ENCODE peak calls at places on chromosomes 6 and 20, in five cellular contexts. N is psoas muscle, B is AG04449, O is uterus, Z is hepatocyte. A is an unnamed sample.

GRCh38 chr6:166221040-166221439 is 53.4 kb upstream of the TBXT start:
- DNase-seq in N (no peak), B (no peak), O (no peak), Z (no peak), A (no peak)

GRCh38 chr6:53483423-53484353 is 61.2 kb downstream of the GCLC start:
- DNase-seq in N (peak), B (no peak), O (no peak), Z (no peak), A (no peak)

GRCh38 chr20:62694868-62695267 is 13.8 kb upstream of the NTSR1 start:
- DNase-seq in N (no peak), B (no peak), O (no peak), Z (no peak), A (no peak)

GRCh38 chr6:37566209-37566859 is 66.6 kb upstream of the CCDC167 start:
- DNase-seq in N (peak), B (no peak), O (peak), Z (peak), A (no peak)

GRCh38 chr6:15956205-15957106 is 172.4 kb upstream of the MYLIP start:
- DNase-seq in N (no peak), B (no peak), O (no peak), Z (peak), A (no peak)

GRCh38 chr20:24771651-24772061 is 177.4 kb upstream of the CST7 start:
- DNase-seq in N (no peak), B (no peak), O (no peak), Z (no peak), A (no peak)

GRCh38 chr6:117317261-117317660 is 51.9 kb downstream of the VGLL2 start:
- DNase-seq in N (no peak), B (no peak), O (no peak), Z (peak), A (no peak)

GRCh38 chr20:35111141-35111888 is 18.7 kb upstream of the TRPC4AP start:
- DNase-seq in N (no peak), B (peak), O (no peak), Z (no peak), A (peak)

GRCh38 chr6:31578058-31578457 is 2.7 kb downstream of the TNF start:
- DNase-seq in N (no peak), B (no peak), O (no peak), Z (no peak), A (no peak)

GRCh38 chr6:83536034-83536646 is 23.8 kb downstream of the PRSS35 start:
- DNase-seq in N (no peak), B (no peak), O (no peak), Z (peak), A (no peak)

GRCh38 chr20:4607287-4607713 is 114.4 kb upstream of the PRND start:
- DNase-seq in N (no peak), B (peak), O (peak), Z (peak), A (no peak)

GRCh38 chr20:50366270-50367103 is 143.7 kb upstream of the PTPN1 start:
- DNase-seq in N (no peak), B (no peak), O (no peak), Z (peak), A (no peak)

GRCh38 chr6:150409576-150410066 is 40.8 kb downstream of the IYD start:
- DNase-seq in N (peak), B (no peak), O (no peak), Z (peak), A (no peak)

GRCh38 chr6:18317850-18318249 is 53.5 kb upstream of the DEK start:
- DNase-seq in N (no peak), B (no peak), O (no peak), Z (no peak), A (no peak)

GRCh38 chr6:15715060-15715459 is 52.2 kb upstream of the DTNBP1 start:
- DNase-seq in N (no peak), B (no peak), O (no peak), Z (no peak), A (no peak)

GRCh38 chr6:79719248-79719975 is 88.3 kb downstream of the SH3BGRL2 start:
- DNase-seq in N (no peak), B (no peak), O (no peak), Z (no peak), A (peak)

GRCh38 chr6:166830185-166830890 is 126.0 kb downstream of the RNASET2 start:
- DNase-seq in N (no peak), B (no peak), O (no peak), Z (no peak), A (no peak)

GRCh38 chr6:158758941-158759479 is 60.2 kb downstream of the EZR start:
- DNase-seq in N (no peak), B (no peak), O (no peak), Z (no peak), A (no peak)

GRCh38 chr6:105021399-105021798 is 64.5 kb downstream of the LIN28B start:
- DNase-seq in N (no peak), B (no peak), O (no peak), Z (no peak), A (no peak)

GRCh38 chr20:33653900-33654596 is 8.1 kb upstream of the C20orf144 start:
- DNase-seq in N (no peak), B (no peak), O (peak), Z (peak), A (no peak)

DNA sequence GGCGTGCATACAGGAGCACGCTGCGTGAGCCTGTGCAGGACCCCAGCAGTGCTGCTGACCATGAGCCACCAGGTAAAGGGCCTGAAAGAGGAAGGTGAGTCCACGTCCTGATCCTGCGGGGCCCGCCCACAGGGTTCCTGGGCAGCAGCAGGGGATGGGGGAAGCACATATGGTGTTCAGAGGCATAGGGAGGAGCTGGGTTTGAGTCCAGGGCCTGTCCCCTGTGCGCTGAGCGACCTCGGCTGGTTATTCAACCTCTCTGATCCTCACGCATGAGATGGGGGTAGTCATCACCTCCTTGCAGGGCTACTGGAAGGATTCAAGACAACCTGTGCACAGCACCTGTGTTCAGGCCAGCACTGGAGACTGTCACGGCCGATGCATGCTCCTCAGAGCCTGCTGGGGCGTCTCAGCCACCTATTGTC is at the start of gene TMC2:
- DNase-seq in N (no peak), B (no peak), O (no peak), Z (no peak), A (no peak)
- H3K4me3 ChIP-seq in N (no peak), B (no peak), O (no peak), Z (no peak), A (no peak)

DNA sequence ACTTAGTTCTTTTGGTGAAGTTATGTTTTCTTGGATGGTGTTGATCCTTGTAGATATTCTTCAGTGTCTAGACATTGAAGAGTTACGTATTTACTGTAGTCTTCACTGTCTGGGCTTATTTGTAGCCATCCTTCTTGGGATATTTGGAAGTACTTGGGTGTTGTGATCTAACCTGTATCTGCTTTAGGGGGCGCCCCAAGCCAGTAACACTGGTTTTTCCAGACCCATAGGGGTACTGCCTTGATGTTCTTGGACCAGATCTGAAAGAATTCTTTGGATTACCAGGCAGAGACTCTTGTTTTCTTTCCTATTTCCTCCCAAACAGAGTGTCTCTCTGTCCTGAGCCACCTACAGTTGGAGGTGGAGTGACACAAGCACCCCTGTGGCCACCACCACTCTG is 309.1 kb upstream of the IMPG1 start:
- DNase-seq in N (no peak), B (no peak), O (no peak), Z (no peak), A (no peak)
- TF ChIP-seq CTCF in N (no peak), B (no peak), O (no peak), Z (no peak), A (no peak)

GRCh38 chr6:100161782-100162181 is 167.8 kb upstream of the MCHR2 start:
- DNase-seq in N (no peak), B (no peak), O (no peak), Z (no peak), A (no peak)

GRCh38 chr6:100160913-100161312 is 166.9 kb upstream of the MCHR2 start:
- DNase-seq in N (no peak), B (no peak), O (no peak), Z (no peak), A (no peak)

GRCh38 chr6:100165442-100165841 is 171.4 kb upstream of the MCHR2 start:
- DNase-seq in N (no peak), B (no peak), O (no peak), Z (no peak), A (no peak)

GRCh38 chr6:100166991-100167390 is 173.0 kb upstream of the MCHR2 start:
- DNase-seq in N (no peak), B (peak), O (no peak), Z (no peak), A (no peak)

GRCh38 chr6:100163035-100163434 is 169.0 kb upstream of the MCHR2 start:
- DNase-seq in N (no peak), B (no peak), O (no peak), Z (no peak), A (no peak)
- H3K4me3 ChIP-seq in N (no peak), B (no peak), O (no peak), Z (no peak), A (no peak)

DNA sequence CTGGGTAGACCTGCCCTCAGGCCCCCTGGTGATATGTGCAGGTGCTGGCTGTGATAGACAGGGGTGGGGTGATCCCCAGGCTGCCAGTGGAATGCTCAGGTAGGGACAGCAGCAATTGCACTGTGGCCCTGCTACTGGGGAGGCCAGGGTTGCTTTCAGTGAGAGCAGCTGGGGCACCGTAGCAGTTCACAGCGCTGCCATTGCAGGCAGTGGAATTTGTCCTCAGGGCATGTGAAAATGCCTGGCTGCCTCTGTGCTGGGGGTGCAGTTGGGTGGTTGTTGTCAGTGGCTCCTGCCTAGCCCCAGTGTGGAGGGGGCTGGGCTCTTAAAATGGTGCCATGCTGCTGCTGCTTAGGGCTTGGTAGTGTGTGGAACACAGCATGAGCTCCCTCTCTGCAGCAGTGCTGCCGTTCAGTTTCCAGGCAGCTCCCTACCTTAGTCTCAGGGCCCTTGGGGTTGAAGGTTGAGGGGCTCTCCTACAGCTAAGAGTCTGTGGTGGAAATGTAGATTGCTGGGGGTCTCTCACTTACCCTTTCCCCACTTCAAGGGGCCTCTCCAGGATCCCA is 23.6 kb downstream of the GJA10 start:
- DNase-seq in N (no peak), B (no peak), O (no peak), Z (no peak), A (no peak)
- TF ChIP-seq CTCF in N (no peak), B (no peak), O (no peak), Z (no peak), A (no peak)

GRCh38 chr6:39049575-39050283 is 1.1 kb downstream of the GLP1R start:
- DNase-seq in N (no peak), B (no peak), O (no peak), Z (no peak), A (no peak)

GRCh38 chr6:39050453-39051112 is 2.0 kb downstream of the GLP1R start:
- DNase-seq in N (no peak), B (no peak), O (no peak), Z (no peak), A (no peak)

GRCh38 chr6:39051399-39052122 is 3.0 kb downstream of the GLP1R start:
- DNase-seq in N (no peak), B (no peak), O (no peak), Z (no peak), A (no peak)

GRCh38 chr6:39047434-39048327 is 900 bp upstream of the GLP1R start:
- DNase-seq in N (no peak), B (no peak), O (no peak), Z (no peak), A (no peak)

DNA sequence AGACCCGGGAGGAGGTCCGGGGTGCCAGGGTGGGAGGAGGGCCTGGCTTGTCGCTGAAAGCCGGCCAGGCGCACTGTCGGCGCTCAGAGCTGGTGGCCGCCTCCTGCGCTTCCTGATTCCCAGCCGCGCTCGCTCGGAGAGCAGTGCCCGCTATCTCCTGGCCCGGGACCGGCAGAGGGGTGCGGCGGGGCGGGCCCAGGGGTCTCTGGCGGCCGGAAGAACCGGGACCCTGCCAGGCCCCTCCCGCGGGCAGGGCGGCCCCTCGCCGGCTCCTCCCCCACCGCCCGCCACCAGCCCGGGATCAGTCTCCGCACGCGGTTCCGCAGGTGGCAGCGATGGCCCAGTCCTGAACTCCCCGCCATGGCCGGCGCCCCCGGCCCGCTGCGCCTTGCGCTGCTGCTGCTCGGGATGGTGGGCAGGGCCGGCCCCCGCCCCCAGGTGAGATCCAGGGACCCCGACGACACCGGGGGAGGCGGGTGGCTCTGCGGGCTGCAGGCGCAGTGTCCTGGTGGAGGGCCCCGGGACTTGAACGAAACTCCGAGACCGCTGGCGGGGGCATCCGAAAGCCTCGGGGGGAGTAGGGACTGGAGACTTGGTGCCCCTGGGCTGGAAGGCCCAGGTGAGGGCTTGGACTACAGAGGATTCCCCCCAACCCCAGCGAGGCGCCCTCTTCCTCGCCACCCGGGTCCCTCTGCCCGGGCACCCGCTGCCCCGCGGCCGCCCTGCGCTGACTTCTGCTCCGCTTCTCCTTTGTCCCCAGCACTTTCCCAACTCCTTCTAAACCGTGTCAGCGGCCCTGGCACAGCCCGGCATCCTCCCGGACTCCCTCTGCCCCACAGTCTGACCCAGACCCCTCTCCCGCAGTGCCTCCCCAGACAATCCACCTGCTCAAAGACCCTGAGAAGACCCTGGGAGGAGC is at the start of gene GLP1R:
- DNase-seq in N (no peak), B (no peak), O (no peak), Z (peak), A (no peak)
- H3K4me3 ChIP-seq in N (peak), B (no peak), O (no peak), Z (peak), A (no peak)

GRCh38 chr20:59577809-59578601 is 26.3 kb upstream of the PHACTR3 start:
- DNase-seq in N (no peak), B (no peak), O (no peak), Z (no peak), A (no peak)
- TF ChIP-seq CTCF in N (no peak), B (no peak), O (no peak), Z (no peak), A (no peak)

A was measured in BJ.